ENCODE peak calls at places on chromosomes 6 and 20, in four cellular contexts. N is Caco-2, U is astrocyte of the cerebellum, G is fibroblast of lung. Q is an unnamed sample.

GRCh38 chr20:4835244-4836177 is 113.8 kb downstream of the PRND start:
- DNase-seq in G (peak; percentile 51), U (peak; percentile 70), N (no peak), Q (no peak)

GRCh38 chr6:37242429-37243052 is 15.0 kb upstream of the TBC1D22B start:
- DNase-seq in N (peak; percentile 56), U (peak; percentile 97), G (peak; percentile 100), Q (peak; percentile 99)

GRCh38 chr20:36491901-36492617 is 49.3 kb upstream of the MYL9 start:
- DNase-seq in G (peak; percentile 47), U (peak; percentile 36), N (no peak), Q (no peak)

GRCh38 chr6:125922322-125922860 is 34.2 kb upstream of the HINT3 start:
- DNase-seq in G (no peak), U (no peak), N (no peak), Q (no peak)

GRCh38 chr6:87633851-87634250 is 43.9 kb downstream of the ORC3 start:
- DNase-seq in G (no peak), U (no peak), N (no peak), Q (no peak)

GRCh38 chr6:158819213-158819976 is at the start of gene EZR:
- DNase-seq in G (peak; percentile 72), U (no peak), N (peak; percentile 89), Q (no peak)

GRCh38 chr6:111992851-111993250 is 61.1 kb upstream of the CCN6 start:
- DNase-seq in U (no peak), G (no peak), N (no peak), Q (no peak)

GRCh38 chr6:144265390-144265789 is 19.7 kb upstream of the UTRN start:
- DNase-seq in G (peak; percentile 90), U (no peak), N (peak; percentile 73), Q (no peak)

GRCh38 chr20:889932-890463 is 26.1 kb downstream of the ANGPT4 start:
- DNase-seq in N (no peak), G (no peak), U (no peak), Q (no peak)

GRCh38 chr6:88730602-88731001 is 232.8 kb downstream of the RNGTT start:
- DNase-seq in U (peak; percentile 55), G (peak; percentile 72), N (no peak), Q (no peak)

GRCh38 chr20:61447950-61448349 is 195.9 kb downstream of the CDH4 start:
- DNase-seq in U (no peak), N (no peak), G (no peak), Q (no peak)

GRCh38 chr6:24064106-24064505 is 61.9 kb upstream of the NRSN1 start:
- DNase-seq in N (peak; percentile 39), G (peak; percentile 10), U (no peak), Q (no peak)

GRCh38 chr6:36829919-36830544 is 9.2 kb downstream of the CPNE5 start:
- DNase-seq in U (peak; percentile 80), N (peak; percentile 78), G (peak; percentile 65), Q (no peak)

GRCh38 chr20:43711098-43711654 is 15.6 kb downstream of the GTSF1L start:
- DNase-seq in G (no peak), U (no peak), N (no peak), Q (no peak)

GRCh38 chr6:109454483-109455160 is 950 bp downstream of the MICAL1 start:
- DNase-seq in U (no peak), G (peak; percentile 20), N (no peak), Q (no peak)

GRCh38 chr6:34926655-34927054 is 37.6 kb downstream of the ANKS1A start:
- DNase-seq in N (no peak), G (peak; percentile 80), U (no peak), Q (no peak)

GRCh38 chr6:10316327-10316726 is 98.5 kb downstream of the TFAP2A start:
- DNase-seq in N (no peak), U (peak; percentile 44), G (peak; percentile 96), Q (no peak)

GRCh38 chr20:24637941-24638340 is 168.5 kb downstream of the SYNDIG1 start:
- DNase-seq in U (no peak), N (no peak), G (no peak), Q (no peak)

GRCh38 chr6:142027074-142027473 is 105.7 kb upstream of the GJE1 start:
- DNase-seq in N (no peak), G (no peak), U (no peak), Q (no peak)

GRCh38 chr6:142026471-142026870 is 106.3 kb upstream of the GJE1 start:
- DNase-seq in N (no peak), G (no peak), U (no peak), Q (no peak)

GRCh38 chr6:142028527-142028926 is 104.2 kb upstream of the GJE1 start:
- DNase-seq in N (no peak), U (no peak), G (no peak), Q (no peak)

GRCh38 chr6:142035890-142036289 is 96.8 kb upstream of the GJE1 start:
- DNase-seq in N (no peak), G (no peak), U (no peak), Q (no peak)

DNA sequence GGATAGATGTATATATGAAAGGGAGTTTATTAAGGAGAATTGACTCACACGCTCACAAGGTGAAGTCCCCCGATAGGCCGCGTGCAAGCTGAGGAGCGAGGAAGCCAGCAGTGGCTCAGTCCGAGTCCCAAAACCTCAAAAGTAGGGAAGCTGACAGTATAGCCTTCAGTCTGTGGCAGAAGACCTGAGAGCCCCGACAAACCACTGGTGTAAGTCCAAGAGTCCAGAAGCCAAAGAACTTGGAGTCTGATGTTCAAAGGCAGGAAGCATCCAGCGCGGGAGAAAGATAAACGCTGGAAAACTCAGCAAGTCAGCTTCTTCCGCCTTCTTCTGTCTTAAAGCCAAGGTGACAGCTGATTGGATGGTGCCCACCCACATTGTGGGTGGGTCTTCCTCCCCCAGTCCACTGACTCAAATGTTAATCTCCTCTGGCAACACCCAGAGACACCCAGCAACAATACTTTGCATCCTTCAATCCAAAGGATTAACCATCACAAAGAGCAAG is 102.6 kb upstream of the GJE1 start:
- DNase-seq in N (no peak), U (no peak), G (peak; percentile 62), Q (no peak)
- H3K4me3 ChIP-seq in N (peak overlapping the region; percentile 21), U (peak overlapping the region; percentile 21), G (peak overlapping the region; percentile 52), Q (no peak overlapping the region)

GRCh38 chr20:63350196-63350595 is 11.0 kb downstream of the CHRNA4 start:
- DNase-seq in U (no peak), N (no peak), G (no peak), Q (no peak)

GRCh38 chr20:63347950-63348827 is 13.0 kb downstream of the CHRNA4 start:
- DNase-seq in G (no peak), U (no peak), N (no peak), Q (no peak)

GRCh38 chr20:63349516-63349895 is 11.6 kb downstream of the CHRNA4 start:
- DNase-seq in G (no peak), U (no peak), N (no peak), Q (no peak)

GRCh38 chr20:63347081-63347741 is 13.9 kb downstream of the CHRNA4 start:
- DNase-seq in U (no peak), N (no peak), G (no peak), Q (no peak)

GRCh38 chr20:63348828-63349515 is 12.2 kb downstream of the CHRNA4 start:
- DNase-seq in N (no peak), G (no peak), U (no peak), Q (no peak)
- TF ChIP-seq CTCF in N (no peak), G (no peak), U (no peak), Q (no peak)

DNA sequence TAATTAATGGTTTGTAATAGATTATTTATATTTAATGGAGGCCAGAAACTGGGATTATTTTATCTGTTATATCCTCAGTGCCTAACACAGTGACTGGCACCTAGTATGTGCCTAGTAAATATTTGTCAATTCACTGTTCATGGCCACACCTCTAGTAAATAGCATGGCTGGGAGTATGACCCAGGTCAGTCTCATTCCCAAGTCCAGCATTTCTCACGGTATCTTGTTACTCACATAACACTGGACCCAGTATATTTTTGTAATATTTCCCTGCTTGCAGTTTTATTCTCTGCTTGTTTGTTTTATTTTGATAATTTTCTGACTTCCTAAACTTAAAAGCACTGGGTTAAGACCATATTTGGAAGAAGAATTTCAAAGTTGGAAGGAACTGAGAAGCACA is 47.7 kb downstream of the CTNNBL1 start:
- DNase-seq in G (no peak), N (no peak), U (no peak), Q (no peak)
- H3K4me3 ChIP-seq in G (no peak overlapping the region), N (no peak overlapping the region), U (no peak overlapping the region), Q (no peak overlapping the region)

GRCh38 chr20:3694864-3695263 is 13.1 kb upstream of the ADAM33 start:
- DNase-seq in U (no peak), N (no peak), G (no peak), Q (no peak)

GRCh38 chr20:3698511-3699436 is 13.6 kb downstream of the SIGLEC1 start:
- DNase-seq in N (no peak), G (no peak), U (no peak), Q (no peak)

GRCh38 chr20:3696745-3697587 is 15.2 kb upstream of the ADAM33 start:
- DNase-seq in G (no peak), U (no peak), N (no peak), Q (no peak)

GRCh38 chr20:3697588-3698235 is 14.7 kb downstream of the SIGLEC1 start:
- DNase-seq in U (no peak), G (no peak), N (no peak), Q (no peak)

DNA sequence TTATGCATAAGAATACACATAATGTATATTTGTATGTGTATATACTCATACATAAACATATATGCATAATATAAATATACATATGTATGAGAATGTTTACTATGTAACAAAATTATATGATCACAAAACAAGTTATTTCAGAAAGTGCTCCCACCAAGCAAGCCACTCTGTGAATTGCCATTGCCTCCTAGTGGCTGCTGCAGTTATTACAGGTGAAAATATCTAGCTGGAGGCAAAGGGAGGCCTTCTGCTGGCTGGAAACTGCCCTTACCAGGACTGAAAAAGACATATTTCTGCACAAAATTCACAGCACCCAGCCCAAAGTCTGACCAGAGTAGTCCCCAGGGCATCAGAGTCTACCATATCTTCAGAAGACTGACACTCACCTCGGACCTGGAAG is 14.4 kb upstream of the ADAM33 start:
- DNase-seq in U (no peak), N (no peak), G (no peak), Q (no peak)
- TF ChIP-seq CTCF in U (peak; percentile 50), N (peak; percentile 47), G (peak; percentile 53), Q (peak; percentile 58)

GRCh38 chr6:73460044-73460443 is 1.5 kb upstream of the MTO1 start:
- DNase-seq in U (no peak), N (no peak), G (no peak), Q (no peak)

GRCh38 chr6:73451166-73452106 is 661 bp downstream of the CGAS start:
- DNase-seq in N (peak; percentile 56), G (peak; percentile 26), U (peak; percentile 9), Q (no peak)

GRCh38 chr6:73461537-73462350 is at the start of gene MTO1:
- DNase-seq in N (peak; percentile 87), U (peak; percentile 70), G (peak; percentile 89), Q (peak; percentile 44)

GRCh38 chr6:73452107-73452461 is at the start of gene CGAS:
- DNase-seq in N (peak; percentile 85), U (peak; percentile 3), G (peak; percentile 50), Q (no peak)

DNA sequence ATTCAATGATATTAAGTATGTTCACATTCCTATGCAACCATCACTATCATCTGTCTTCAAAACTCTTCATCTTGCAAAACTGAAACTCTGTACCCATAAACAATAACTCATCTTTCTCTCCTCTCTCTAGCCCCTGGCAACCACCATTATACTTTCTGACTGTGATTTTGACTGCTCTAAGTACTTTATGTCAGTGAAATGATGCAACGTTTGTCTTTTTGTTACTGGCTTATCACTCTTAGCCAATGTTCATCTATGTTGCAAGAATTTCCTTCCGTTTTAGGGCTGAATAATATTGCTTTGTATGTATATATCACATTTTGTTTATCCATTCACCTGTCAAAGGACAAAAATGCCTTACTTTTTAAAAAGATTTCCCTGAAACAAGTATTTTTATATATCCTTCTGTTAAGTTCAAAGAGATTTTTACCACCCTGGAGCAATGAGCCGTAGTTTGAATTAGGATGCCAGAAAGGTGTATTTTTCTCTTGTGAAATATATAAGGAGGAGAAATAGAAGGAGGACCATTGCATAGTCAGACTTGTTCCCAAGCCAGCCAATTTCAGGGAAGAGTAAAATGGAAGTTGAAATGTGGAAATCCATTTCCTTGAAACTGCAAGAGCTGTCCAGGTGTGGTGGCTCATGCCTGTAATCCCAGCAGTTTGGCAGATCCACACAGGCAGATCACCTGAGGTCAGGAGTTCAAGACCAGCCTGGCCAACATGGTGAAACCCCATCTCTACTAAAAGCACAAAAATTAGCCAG is 4.0 kb upstream of the CGAS start:
- DNase-seq in G (no peak), N (no peak), U (no peak), Q (no peak)
- H3K4me3 ChIP-seq in G (no peak overlapping the region), N (no peak overlapping the region), U (no peak overlapping the region), Q (no peak overlapping the region)